ENCODE peak calls at places on chromosomes 1 and 21, in nine cellular contexts. One of them, this sample, is unnamed.

GRCh38 chr1:89762801-89763648 is 57.8 kb upstream of the LRRC8D start:
- DNase-seq in CD8-positive, alpha-beta memory T cell: peak
- DNase-seq in neuronal stem cell: peak
- DNase-seq in T-cell: peak
- DNase-seq in activated T-cell treated with anti-CD3 and anti-CD28 coated beads, Interleukin-2, amount 50 U/mL, for 4 hours: peak
- DNase-seq in AG10803: peak
- DNase-seq in left cardiac atrium: peak
- DNase-seq in amniotic stem cell: peak
- DNase-seq in SHP77 treated with DMSO at 0.1 percent for 48 hours: peak
- DNase-seq in this sample: peak

GRCh38 chr21:41579692-41580091 is 71.7 kb upstream of the TMPRSS2 start:
- DNase-seq in left cardiac atrium: no peak
- DNase-seq in AG10803: no peak
- DNase-seq in neuronal stem cell: no peak
- DNase-seq in SHP77 treated with DMSO at 0.1 percent for 48 hours: no peak
- DNase-seq in T-cell: no peak
- DNase-seq in CD8-positive, alpha-beta memory T cell: no peak
- DNase-seq in amniotic stem cell: no peak
- DNase-seq in activated T-cell treated with anti-CD3 and anti-CD28 coated beads, Interleukin-2, amount 50 U/mL, for 4 hours: no peak
- DNase-seq in this sample: no peak

GRCh38 chr1:246447501-246447900 is 59.6 kb downstream of the SMYD3 start:
- DNase-seq in SHP77 treated with DMSO at 0.1 percent for 48 hours: no peak
- DNase-seq in neuronal stem cell: no peak
- DNase-seq in CD8-positive, alpha-beta memory T cell: no peak
- DNase-seq in left cardiac atrium: no peak
- DNase-seq in AG10803: peak
- DNase-seq in amniotic stem cell: no peak
- DNase-seq in T-cell: no peak
- DNase-seq in activated T-cell treated with anti-CD3 and anti-CD28 coated beads, Interleukin-2, amount 50 U/mL, for 4 hours: no peak
- DNase-seq in this sample: no peak

GRCh38 chr1:113291777-113292659 is 98.3 kb upstream of the MAGI3 start:
- DNase-seq in amniotic stem cell: no peak
- DNase-seq in activated T-cell treated with anti-CD3 and anti-CD28 coated beads, Interleukin-2, amount 50 U/mL, for 4 hours: no peak
- DNase-seq in SHP77 treated with DMSO at 0.1 percent for 48 hours: no peak
- DNase-seq in T-cell: no peak
- DNase-seq in AG10803: no peak
- DNase-seq in neuronal stem cell: no peak
- DNase-seq in CD8-positive, alpha-beta memory T cell: no peak
- DNase-seq in left cardiac atrium: no peak
- DNase-seq in this sample: no peak

GRCh38 chr1:112904071-112904830 is 51.7 kb downstream of the SLC16A1 start:
- DNase-seq in left cardiac atrium: no peak
- DNase-seq in T-cell: no peak
- DNase-seq in activated T-cell treated with anti-CD3 and anti-CD28 coated beads, Interleukin-2, amount 50 U/mL, for 4 hours: peak
- DNase-seq in neuronal stem cell: no peak
- DNase-seq in SHP77 treated with DMSO at 0.1 percent for 48 hours: no peak
- DNase-seq in AG10803: peak
- DNase-seq in amniotic stem cell: peak
- DNase-seq in CD8-positive, alpha-beta memory T cell: no peak
- DNase-seq in this sample: no peak

GRCh38 chr1:22330092-22330762 is 121.4 kb upstream of the ZBTB40 start:
- DNase-seq in SHP77 treated with DMSO at 0.1 percent for 48 hours: no peak
- DNase-seq in amniotic stem cell: no peak
- DNase-seq in activated T-cell treated with anti-CD3 and anti-CD28 coated beads, Interleukin-2, amount 50 U/mL, for 4 hours: no peak
- DNase-seq in AG10803: no peak
- DNase-seq in left cardiac atrium: no peak
- DNase-seq in T-cell: no peak
- DNase-seq in neuronal stem cell: no peak
- DNase-seq in CD8-positive, alpha-beta memory T cell: no peak
- DNase-seq in this sample: no peak

GRCh38 chr1:221576268-221576667 is 165.6 kb downstream of the DUSP10 start:
- DNase-seq in CD8-positive, alpha-beta memory T cell: no peak
- DNase-seq in T-cell: no peak
- DNase-seq in SHP77 treated with DMSO at 0.1 percent for 48 hours: peak
- DNase-seq in AG10803: peak
- DNase-seq in left cardiac atrium: no peak
- DNase-seq in neuronal stem cell: no peak
- DNase-seq in amniotic stem cell: no peak
- DNase-seq in activated T-cell treated with anti-CD3 and anti-CD28 coated beads, Interleukin-2, amount 50 U/mL, for 4 hours: no peak
- DNase-seq in this sample: no peak

GRCh38 chr21:36538761-36539160 is 58.8 kb upstream of the CLDN14 start:
- DNase-seq in CD8-positive, alpha-beta memory T cell: no peak
- DNase-seq in AG10803: no peak
- DNase-seq in neuronal stem cell: no peak
- DNase-seq in activated T-cell treated with anti-CD3 and anti-CD28 coated beads, Interleukin-2, amount 50 U/mL, for 4 hours: no peak
- DNase-seq in left cardiac atrium: no peak
- DNase-seq in amniotic stem cell: no peak
- DNase-seq in T-cell: no peak
- DNase-seq in SHP77 treated with DMSO at 0.1 percent for 48 hours: no peak
- DNase-seq in this sample: no peak

GRCh38 chr1:235095938-235096562 is 32.6 kb downstream of the TOMM20 start:
- DNase-seq in activated T-cell treated with anti-CD3 and anti-CD28 coated beads, Interleukin-2, amount 50 U/mL, for 4 hours: no peak
- DNase-seq in left cardiac atrium: no peak
- DNase-seq in AG10803: no peak
- DNase-seq in CD8-positive, alpha-beta memory T cell: no peak
- DNase-seq in T-cell: no peak
- DNase-seq in neuronal stem cell: no peak
- DNase-seq in SHP77 treated with DMSO at 0.1 percent for 48 hours: no peak
- DNase-seq in amniotic stem cell: no peak
- DNase-seq in this sample: no peak